ENCODE peak calls at places on chromosomes 13 and 19, in six cellular contexts. One of them, this sample, is unnamed.

GRCh38 chr19:7868326-7868670 is 5.9 kb downstream of the PRR36 start:
- DNase-seq in OCI-M1: no peak
- DNase-seq in choroid plexus epithelial cell: no peak
- DNase-seq in stimulated activated CD8-positive, alpha-beta memory T cell treated with anti-CD3 and anti-CD28 coated beads, Interleukin-4, amount 100 ng/mL, for 24 hours: no peak
- DNase-seq in lower lobe of right lung: no peak
- DNase-seq in NCI-H1417 treated with DMSO at 0.1 percent for 48 hours: no peak
- DNase-seq in this sample: no peak

GRCh38 chr13:72457151-72457550 is 270.3 kb downstream of the MZT1 start:
- DNase-seq in OCI-M1: no peak
- DNase-seq in choroid plexus epithelial cell: no peak
- DNase-seq in stimulated activated CD8-positive, alpha-beta memory T cell treated with anti-CD3 and anti-CD28 coated beads, Interleukin-4, amount 100 ng/mL, for 24 hours: no peak
- DNase-seq in lower lobe of right lung: no peak
- DNase-seq in NCI-H1417 treated with DMSO at 0.1 percent for 48 hours: no peak
- DNase-seq in this sample: no peak

GRCh38 chr13:95403349-95404140 is 102.3 kb upstream of the ABCC4 start:
- DNase-seq in OCI-M1: no peak
- DNase-seq in choroid plexus epithelial cell: peak
- DNase-seq in stimulated activated CD8-positive, alpha-beta memory T cell treated with anti-CD3 and anti-CD28 coated beads, Interleukin-4, amount 100 ng/mL, for 24 hours: no peak
- DNase-seq in lower lobe of right lung: no peak
- DNase-seq in NCI-H1417 treated with DMSO at 0.1 percent for 48 hours: no peak
- DNase-seq in this sample: no peak

GRCh38 chr13:95267662-95268369 is 33.4 kb downstream of the ABCC4 start:
- DNase-seq in OCI-M1: peak
- DNase-seq in choroid plexus epithelial cell: peak
- DNase-seq in stimulated activated CD8-positive, alpha-beta memory T cell treated with anti-CD3 and anti-CD28 coated beads, Interleukin-4, amount 100 ng/mL, for 24 hours: no peak
- DNase-seq in lower lobe of right lung: no peak
- DNase-seq in NCI-H1417 treated with DMSO at 0.1 percent for 48 hours: no peak
- DNase-seq in this sample: no peak

GRCh38 chr19:53041366-53041765 is 3.2 kb upstream of the ERVV-2 start:
- DNase-seq in OCI-M1: no peak
- DNase-seq in choroid plexus epithelial cell: no peak
- DNase-seq in stimulated activated CD8-positive, alpha-beta memory T cell treated with anti-CD3 and anti-CD28 coated beads, Interleukin-4, amount 100 ng/mL, for 24 hours: no peak
- DNase-seq in lower lobe of right lung: no peak
- DNase-seq in NCI-H1417 treated with DMSO at 0.1 percent for 48 hours: no peak
- DNase-seq in this sample: no peak

GRCh38 chr19:6754653-6755463 is 12.4 kb downstream of the SH2D3A start:
- DNase-seq in OCI-M1: no peak
- DNase-seq in choroid plexus epithelial cell: no peak
- DNase-seq in stimulated activated CD8-positive, alpha-beta memory T cell treated with anti-CD3 and anti-CD28 coated beads, Interleukin-4, amount 100 ng/mL, for 24 hours: no peak
- DNase-seq in lower lobe of right lung: no peak
- DNase-seq in NCI-H1417 treated with DMSO at 0.1 percent for 48 hours: no peak
- DNase-seq in this sample: no peak

GRCh38 chr19:19146000-19146608 is 7.8 kb upstream of the TMEM161A start:
- DNase-seq in OCI-M1: peak
- DNase-seq in choroid plexus epithelial cell: peak
- DNase-seq in stimulated activated CD8-positive, alpha-beta memory T cell treated with anti-CD3 and anti-CD28 coated beads, Interleukin-4, amount 100 ng/mL, for 24 hours: peak
- DNase-seq in lower lobe of right lung: peak
- DNase-seq in NCI-H1417 treated with DMSO at 0.1 percent for 48 hours: no peak
- DNase-seq in this sample: peak

GRCh38 chr13:97255515-97255999 is 33.4 kb downstream of the MBNL2 start:
- DNase-seq in OCI-M1: peak
- DNase-seq in choroid plexus epithelial cell: no peak
- DNase-seq in stimulated activated CD8-positive, alpha-beta memory T cell treated with anti-CD3 and anti-CD28 coated beads, Interleukin-4, amount 100 ng/mL, for 24 hours: no peak
- DNase-seq in lower lobe of right lung: no peak
- DNase-seq in NCI-H1417 treated with DMSO at 0.1 percent for 48 hours: no peak
- DNase-seq in this sample: no peak

GRCh38 chr19:14337510-14337909 is 43.7 kb upstream of the ADGRE5 start:
- DNase-seq in OCI-M1: peak
- DNase-seq in choroid plexus epithelial cell: peak
- DNase-seq in stimulated activated CD8-positive, alpha-beta memory T cell treated with anti-CD3 and anti-CD28 coated beads, Interleukin-4, amount 100 ng/mL, for 24 hours: peak
- DNase-seq in lower lobe of right lung: peak
- DNase-seq in NCI-H1417 treated with DMSO at 0.1 percent for 48 hours: no peak
- DNase-seq in this sample: no peak

GRCh38 chr19:55543567-55543966 is 1.8 kb downstream of the SBK3 start:
- DNase-seq in OCI-M1: no peak
- DNase-seq in choroid plexus epithelial cell: no peak
- DNase-seq in stimulated activated CD8-positive, alpha-beta memory T cell treated with anti-CD3 and anti-CD28 coated beads, Interleukin-4, amount 100 ng/mL, for 24 hours: no peak
- DNase-seq in lower lobe of right lung: no peak
- DNase-seq in NCI-H1417 treated with DMSO at 0.1 percent for 48 hours: no peak
- DNase-seq in this sample: no peak

GRCh38 chr19:1122972-1123363 is 19.2 kb downstream of the GPX4 start:
- DNase-seq in OCI-M1: peak
- DNase-seq in choroid plexus epithelial cell: peak
- DNase-seq in stimulated activated CD8-positive, alpha-beta memory T cell treated with anti-CD3 and anti-CD28 coated beads, Interleukin-4, amount 100 ng/mL, for 24 hours: no peak
- DNase-seq in lower lobe of right lung: peak
- DNase-seq in NCI-H1417 treated with DMSO at 0.1 percent for 48 hours: no peak
- DNase-seq in this sample: peak

GRCh38 chr19:40465025-40465780 is at the start of gene BLVRB:
- DNase-seq in OCI-M1: peak
- DNase-seq in choroid plexus epithelial cell: peak
- DNase-seq in stimulated activated CD8-positive, alpha-beta memory T cell treated with anti-CD3 and anti-CD28 coated beads, Interleukin-4, amount 100 ng/mL, for 24 hours: no peak
- DNase-seq in lower lobe of right lung: no peak
- DNase-seq in NCI-H1417 treated with DMSO at 0.1 percent for 48 hours: no peak
- DNase-seq in this sample: no peak

GRCh38 chr19:35620001-35620400 is 7.5 kb downstream of the HAUS5 start:
- DNase-seq in OCI-M1: no peak
- DNase-seq in choroid plexus epithelial cell: no peak
- DNase-seq in stimulated activated CD8-positive, alpha-beta memory T cell treated with anti-CD3 and anti-CD28 coated beads, Interleukin-4, amount 100 ng/mL, for 24 hours: no peak
- DNase-seq in lower lobe of right lung: no peak
- DNase-seq in NCI-H1417 treated with DMSO at 0.1 percent for 48 hours: no peak
- DNase-seq in this sample: no peak

This sample was measured in posterior vena cava.